ENCODE peak calls at places on chromosomes 4 and X, in eight cellular contexts. Y is H9, C is ovary, N is tibial nerve, U is breast epithelium, P is caudate nucleus, J is HCT116, Q is brain microvascular endothelial cell. X is an unnamed sample.

GRCh38 chr4:6693274-6694176 is at the start of gene S100P:
- DNase-seq in P (no peak), N (no peak), Q (no peak), U (no peak), Y (no peak), J (no peak), C (no peak), X (no peak)

GRCh38 chrX:132474522-132474921 is 14.3 kb downstream of the MBNL3 start:
- DNase-seq in Q (no peak), C (no peak), J (no peak), Y (no peak), P (no peak), N (no peak), U (no peak), X (no peak)

GRCh38 chr4:145480257-145480656 is 1.4 kb upstream of the SMAD1 start:
- DNase-seq in Y (no peak), Q (no peak), C (no peak), J (no peak), U (no peak), N (no peak), P (no peak), X (no peak)

GRCh38 chrX:78104447-78105176 is 564 bp downstream of the PGK1 start:
- DNase-seq in Y (no peak), Q (no peak), J (no peak), N (no peak), P (peak; percentile 11), C (peak; percentile 18), U (peak; percentile 23), X (no peak)

GRCh38 chr4:44056721-44057151 is 391.9 kb downstream of the KCTD8 start:
- DNase-seq in P (no peak), Y (peak; percentile 95), Q (no peak), J (no peak), U (no peak), N (no peak), C (no peak), X (no peak)

GRCh38 chr4:105088110-105088879 is 58.4 kb upstream of the TET2 start:
- DNase-seq in Q (peak; percentile 73), U (no peak), C (no peak), Y (peak; percentile 48), N (no peak), J (no peak), P (peak; percentile 16), X (peak; percentile 34)

GRCh38 chrX:41661366-41662095 is 27.2 kb upstream of the GPR34 start:
- DNase-seq in U (no peak), N (no peak), Y (no peak), J (no peak), C (no peak), P (no peak), Q (no peak), X (no peak)

GRCh38 chr4:174283507-174284180 is at the start of the genes CEP44 and FBXO8:
- DNase-seq in N (peak; percentile 15), Q (peak; percentile 75), P (peak; percentile 90), J (peak; percentile 72), U (peak; percentile 44), C (peak; percentile 59), Y (peak; percentile 77), X (peak; percentile 24)

GRCh38 chr4:37803348-37803973 is 23.0 kb upstream of the PGM2 start:
- DNase-seq in J (no peak), Q (no peak), P (no peak), N (no peak), U (no peak), Y (no peak), C (no peak), X (no peak)

GRCh38 chrX:95076449-95076848 is 1402.4 kb downstream of the FAM133A start:
- DNase-seq in P (no peak), J (no peak), Y (no peak), U (no peak), N (no peak), Q (peak; percentile 1), C (no peak), X (no peak)

GRCh38 chrX:43655151-43655676 is 885 bp upstream of the MAOA start:
- DNase-seq in C (peak; percentile 43), P (peak; percentile 13), J (no peak), N (peak; percentile 12), U (peak; percentile 20), Y (peak; percentile 54), Q (peak; percentile 47), X (no peak)

GRCh38 chrX:150543230-150544155 is 24.9 kb upstream of the MTM1 start:
- DNase-seq in C (no peak), J (no peak), N (no peak), Q (no peak), Y (no peak), U (no peak), P (no peak), X (no peak)

GRCh38 chrX:72019487-72019886 is 108.8 kb downstream of the NHSL2 start:
- DNase-seq in Q (no peak), J (no peak), P (no peak), C (no peak), N (no peak), U (no peak), Y (peak; percentile 3), X (no peak)

GRCh38 chrX:119189586-119189985 is 46.5 kb upstream of the PGRMC1 start:
- DNase-seq in Y (no peak), P (no peak), C (peak; percentile 10), U (no peak), Q (no peak), N (peak; percentile 30), J (no peak), X (no peak)
- H3K27ac ChIP-seq in Y (no peak overlapping the region), P (no peak overlapping the region), C (no peak overlapping the region), U (peak overlapping the region; percentile 41), Q (no peak overlapping the region), N (peak overlapping the region; percentile 67), J (no peak overlapping the region), X (no peak overlapping the region)

GRCh38 chr4:73853246-73853704 is at the start of gene PF4V1:
- DNase-seq in Q (no peak), U (no peak), N (no peak), P (no peak), C (no peak), J (no peak), Y (peak; percentile 89), X (no peak)

GRCh38 chr4:73856518-73856917 is 3.4 kb downstream of the PF4V1 start:
- DNase-seq in N (no peak), C (no peak), P (no peak), Y (no peak), Q (peak; percentile 65), U (no peak), J (no peak), X (no peak)

GRCh38 chr4:73852771-73853170 is 325 bp upstream of the PF4V1 start:
- DNase-seq in Q (no peak), P (no peak), N (no peak), U (no peak), C (no peak), Y (no peak), J (no peak), X (no peak)

GRCh38 chr4:73853718-73854473 is 800 bp downstream of the PF4V1 start:
- DNase-seq in N (no peak), J (no peak), Q (no peak), Y (no peak), P (no peak), C (no peak), U (no peak), X (no peak)

DNA sequence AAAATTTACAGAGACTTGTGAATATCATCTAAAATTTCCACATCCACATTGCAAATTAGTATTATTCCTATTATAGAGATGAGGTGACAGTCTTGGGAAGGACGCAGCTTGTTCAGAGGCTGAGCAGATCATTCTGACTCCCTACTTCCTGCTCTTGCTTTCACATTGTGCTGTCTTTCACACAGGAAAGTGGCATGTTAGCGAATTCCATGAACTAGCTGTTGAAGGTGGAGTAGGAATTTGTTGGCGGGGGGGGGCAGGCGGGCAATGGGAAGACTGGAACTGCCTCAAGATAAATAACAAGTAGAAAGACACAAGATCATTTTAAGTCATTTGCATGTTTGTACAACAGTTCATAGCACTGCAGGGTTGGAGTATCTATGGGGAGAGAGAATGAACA is 2.3 kb downstream of the PF4V1 start:
- DNase-seq in Y (no peak), J (no peak), N (no peak), U (no peak), C (no peak), P (no peak), Q (no peak), X (no peak)
- H3K27ac ChIP-seq in Y (no peak overlapping the region), J (no peak overlapping the region), N (no peak overlapping the region), U (no peak overlapping the region), C (no peak overlapping the region), P (no peak overlapping the region), Q (no peak overlapping the region), X (no peak overlapping the region)

GRCh38 chr4:156192033-156192432 is 238.4 kb upstream of the CTSO start:
- DNase-seq in Y (no peak), U (no peak), N (no peak), Q (no peak), P (no peak), J (no peak), C (no peak), X (no peak)

GRCh38 chr4:156195914-156196313 is 242.2 kb upstream of the CTSO start:
- DNase-seq in N (no peak), Q (no peak), J (no peak), Y (no peak), C (no peak), U (no peak), P (no peak), X (no peak)

GRCh38 chr4:156193116-156193515 is 239.4 kb upstream of the CTSO start:
- DNase-seq in J (no peak), N (no peak), U (no peak), Q (peak; percentile 69), P (no peak), C (no peak), Y (no peak), X (no peak)

GRCh38 chr4:156194896-156195295 is 241.2 kb upstream of the CTSO start:
- DNase-seq in U (no peak), N (no peak), Q (no peak), Y (no peak), C (no peak), P (no peak), J (no peak), X (no peak)

DNA sequence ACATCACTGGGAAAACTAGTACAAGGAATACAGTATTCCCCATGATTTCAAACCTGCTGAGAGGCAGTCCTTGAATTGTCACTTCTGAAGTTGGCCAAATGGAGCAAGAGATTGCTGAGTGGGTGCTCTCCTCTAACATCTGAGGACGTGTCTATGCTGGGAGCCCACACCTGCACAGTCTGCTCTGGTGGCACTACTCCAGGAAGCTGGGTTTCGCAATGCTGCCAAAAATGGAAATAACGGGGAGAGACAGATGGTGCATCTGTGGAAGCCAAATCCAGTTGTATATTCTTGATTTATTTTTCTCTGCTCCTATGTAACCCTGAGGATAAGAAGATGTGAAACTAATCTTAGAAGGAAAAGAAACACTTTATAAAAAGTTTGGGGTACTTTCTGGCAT is 240.1 kb upstream of the CTSO start:
- DNase-seq in J (no peak), Q (no peak), P (no peak), Y (no peak), U (no peak), C (no peak), N (no peak), X (no peak)
- H3K27ac ChIP-seq in J (no peak overlapping the region), Q (no peak overlapping the region), P (no peak overlapping the region), Y (no peak overlapping the region), U (no peak overlapping the region), C (no peak overlapping the region), N (no peak overlapping the region), X (no peak overlapping the region)

DNA sequence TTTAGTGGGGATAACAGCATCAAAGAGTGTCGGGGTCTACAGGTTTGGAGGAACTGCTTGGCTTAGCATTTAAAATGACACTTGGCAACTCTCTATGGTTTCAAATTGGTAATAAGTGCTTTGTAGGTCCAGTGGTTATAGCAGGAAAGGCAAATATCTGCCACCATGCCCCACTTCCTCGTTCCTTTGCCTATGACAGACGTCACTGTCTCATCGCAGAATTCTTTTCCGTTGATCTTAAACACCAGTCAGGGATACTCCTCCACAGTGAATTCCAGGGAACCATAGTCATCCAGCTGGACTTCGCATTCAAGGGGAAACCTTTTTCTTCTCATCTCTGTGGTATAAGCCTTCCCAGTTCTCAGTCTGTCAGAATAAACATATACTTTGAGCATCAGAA is 319.1 kb downstream of the GPAT3 start:
- DNase-seq in U (peak; percentile 18), Q (peak; percentile 97), J (peak; percentile 83), N (no peak), P (no peak), Y (no peak), C (no peak), X (peak; percentile 40)
- H3K27ac ChIP-seq in U (no peak overlapping the region), Q (peak overlapping the region; percentile 90), J (no peak overlapping the region), N (no peak overlapping the region), P (no peak overlapping the region), Y (no peak overlapping the region), C (no peak overlapping the region), X (peak overlapping the region; percentile 69)

X was measured in epithelial cell of prostate.